ENCODE peak calls at places on chromosome X, in eight cellular contexts. One of them, this sample, is unnamed.

GRCh38 chrX:148020329-148020728 is 39.2 kb downstream of the FMR1NB start:
- DNase-seq in OCI-LY7: no peak
- DNase-seq in mammary epithelial cell: peak; percentile 37
- DNase-seq in SK-N-SH: no peak
- DNase-seq in HepG2: no peak
- DNase-seq in endothelial cell of umbilical vein: no peak
- DNase-seq in fibroblast of lung: no peak
- DNase-seq in neural progenitor cell: no peak
- DNase-seq in this sample: no peak

GRCh38 chrX:68832516-68833447 is 4.0 kb downstream of the EFNB1 start:
- DNase-seq in OCI-LY7: no peak
- DNase-seq in mammary epithelial cell: no peak
- DNase-seq in SK-N-SH: no peak
- DNase-seq in HepG2: no peak
- DNase-seq in endothelial cell of umbilical vein: no peak
- DNase-seq in fibroblast of lung: no peak
- DNase-seq in neural progenitor cell: peak; percentile 28
- DNase-seq in this sample: no peak

GRCh38 chrX:150935466-150935865 is 37.0 kb upstream of the CD99L2 start:
- DNase-seq in OCI-LY7: no peak
- DNase-seq in mammary epithelial cell: peak; percentile 12
- DNase-seq in SK-N-SH: no peak
- DNase-seq in HepG2: no peak
- DNase-seq in endothelial cell of umbilical vein: no peak
- DNase-seq in fibroblast of lung: peak; percentile 4
- DNase-seq in neural progenitor cell: no peak
- DNase-seq in this sample: no peak

GRCh38 chrX:45807572-45808425 is 607.1 kb upstream of the DIPK2B start:
- DNase-seq in OCI-LY7: no peak
- DNase-seq in mammary epithelial cell: peak; percentile 50
- DNase-seq in SK-N-SH: no peak
- DNase-seq in HepG2: no peak
- DNase-seq in endothelial cell of umbilical vein: peak; percentile 71
- DNase-seq in fibroblast of lung: peak; percentile 71
- DNase-seq in neural progenitor cell: peak; percentile 32
- DNase-seq in this sample: no peak

GRCh38 chrX:115689931-115690330 is 129.0 kb downstream of the PLS3 start:
- DNase-seq in OCI-LY7: no peak
- DNase-seq in mammary epithelial cell: no peak
- DNase-seq in SK-N-SH: no peak
- DNase-seq in HepG2: no peak
- DNase-seq in endothelial cell of umbilical vein: no peak
- DNase-seq in fibroblast of lung: no peak
- DNase-seq in neural progenitor cell: peak; percentile 16
- DNase-seq in this sample: no peak

GRCh38 chrX:47649781-47650163 is 591 bp downstream of the ELK1 start:
- DNase-seq in OCI-LY7: no peak
- DNase-seq in mammary epithelial cell: no peak
- DNase-seq in SK-N-SH: no peak
- DNase-seq in HepG2: no peak
- DNase-seq in endothelial cell of umbilical vein: no peak
- DNase-seq in fibroblast of lung: no peak
- DNase-seq in neural progenitor cell: no peak
- DNase-seq in this sample: no peak

GRCh38 chrX:108601276-108601675 is 135.1 kb downstream of the IRS4 start:
- DNase-seq in OCI-LY7: no peak
- DNase-seq in mammary epithelial cell: no peak
- DNase-seq in SK-N-SH: no peak
- DNase-seq in HepG2: no peak
- DNase-seq in endothelial cell of umbilical vein: no peak
- DNase-seq in fibroblast of lung: no peak
- DNase-seq in neural progenitor cell: no peak
- DNase-seq in this sample: no peak

GRCh38 chrX:63919081-63919480 is 134.1 kb upstream of the ARHGEF9 start:
- DNase-seq in OCI-LY7: no peak
- DNase-seq in mammary epithelial cell: peak; percentile 24
- DNase-seq in SK-N-SH: no peak
- DNase-seq in HepG2: no peak
- DNase-seq in endothelial cell of umbilical vein: no peak
- DNase-seq in fibroblast of lung: no peak
- DNase-seq in neural progenitor cell: no peak
- DNase-seq in this sample: no peak

GRCh38 chrX:22674947-22675346 is 324.8 kb upstream of the DDX53 start:
- DNase-seq in OCI-LY7: no peak
- DNase-seq in mammary epithelial cell: peak; percentile 6
- DNase-seq in SK-N-SH: no peak
- DNase-seq in HepG2: no peak
- DNase-seq in endothelial cell of umbilical vein: no peak
- DNase-seq in fibroblast of lung: no peak
- DNase-seq in neural progenitor cell: peak; percentile 3
- DNase-seq in this sample: no peak

GRCh38 chrX:115330498-115331138 is 41.1 kb downstream of the LUZP4 start:
- DNase-seq in OCI-LY7: peak; percentile 11
- DNase-seq in mammary epithelial cell: peak; percentile 45
- DNase-seq in SK-N-SH: peak; percentile 67
- DNase-seq in HepG2: peak; percentile 36
- DNase-seq in endothelial cell of umbilical vein: peak; percentile 65
- DNase-seq in fibroblast of lung: peak; percentile 77
- DNase-seq in neural progenitor cell: peak; percentile 79
- DNase-seq in this sample: peak; percentile 49

GRCh38 chrX:136768469-136769084 is 12.2 kb downstream of the ARHGEF6 start:
- DNase-seq in OCI-LY7: peak; percentile 46
- DNase-seq in mammary epithelial cell: peak; percentile 69
- DNase-seq in SK-N-SH: peak; percentile 20
- DNase-seq in HepG2: no peak
- DNase-seq in endothelial cell of umbilical vein: no peak
- DNase-seq in fibroblast of lung: peak; percentile 92
- DNase-seq in neural progenitor cell: no peak
- DNase-seq in this sample: no peak
- H3K4me2 ChIP-seq in OCI-LY7: peak overlapping the region; percentile 93
- H3K4me2 ChIP-seq in mammary epithelial cell: no peak overlapping the region
- H3K4me2 ChIP-seq in SK-N-SH: peak overlapping the region; percentile 76
- H3K4me2 ChIP-seq in HepG2: no peak overlapping the region
- H3K4me2 ChIP-seq in endothelial cell of umbilical vein: no peak overlapping the region
- H3K4me2 ChIP-seq in fibroblast of lung: peak overlapping the region; percentile 25
- H3K4me2 ChIP-seq in neural progenitor cell: no peak overlapping the region
- H3K4me2 ChIP-seq in this sample: no peak overlapping the region

GRCh38 chrX:38285649-38286048 is 41.7 kb downstream of the RPGR start:
- DNase-seq in OCI-LY7: no peak
- DNase-seq in mammary epithelial cell: no peak
- DNase-seq in SK-N-SH: no peak
- DNase-seq in HepG2: no peak
- DNase-seq in endothelial cell of umbilical vein: no peak
- DNase-seq in fibroblast of lung: no peak
- DNase-seq in neural progenitor cell: no peak
- DNase-seq in this sample: no peak

GRCh38 chrX:38278682-38279081 is 48.6 kb downstream of the RPGR start:
- DNase-seq in OCI-LY7: no peak
- DNase-seq in mammary epithelial cell: no peak
- DNase-seq in SK-N-SH: no peak
- DNase-seq in HepG2: no peak
- DNase-seq in endothelial cell of umbilical vein: no peak
- DNase-seq in fibroblast of lung: no peak
- DNase-seq in neural progenitor cell: no peak
- DNase-seq in this sample: no peak

GRCh38 chrX:38279188-38279587 is 48.1 kb downstream of the RPGR start:
- DNase-seq in OCI-LY7: no peak
- DNase-seq in mammary epithelial cell: no peak
- DNase-seq in SK-N-SH: no peak
- DNase-seq in HepG2: peak; percentile 2
- DNase-seq in endothelial cell of umbilical vein: no peak
- DNase-seq in fibroblast of lung: peak; percentile 9
- DNase-seq in neural progenitor cell: peak; percentile 4
- DNase-seq in this sample: no peak

GRCh38 chrX:38277802-38278201 is 49.5 kb downstream of the RPGR start:
- DNase-seq in OCI-LY7: no peak
- DNase-seq in mammary epithelial cell: no peak
- DNase-seq in SK-N-SH: no peak
- DNase-seq in HepG2: peak; percentile 62
- DNase-seq in endothelial cell of umbilical vein: no peak
- DNase-seq in fibroblast of lung: no peak
- DNase-seq in neural progenitor cell: no peak
- DNase-seq in this sample: no peak

DNA sequence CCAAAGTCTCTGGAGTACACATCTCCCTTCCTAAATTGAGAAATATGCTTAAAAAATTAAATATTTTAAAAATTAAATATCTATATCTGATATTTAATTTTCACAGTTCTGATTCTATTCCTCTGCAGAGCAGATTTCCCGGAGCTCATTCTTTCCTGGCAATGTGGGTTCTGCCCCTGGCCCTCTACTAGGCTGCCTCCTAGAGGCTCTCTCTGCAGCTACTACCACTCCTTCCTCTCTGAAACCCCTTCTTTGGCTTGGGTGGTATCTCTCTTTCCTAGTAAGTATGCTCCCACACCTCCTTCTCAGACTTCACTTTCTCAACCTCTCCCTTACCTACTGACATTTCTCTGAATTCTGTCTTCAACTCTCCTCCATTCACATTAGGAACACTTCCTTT is 45.3 kb downstream of the RPGR start:
- DNase-seq in OCI-LY7: peak; percentile 2
- DNase-seq in mammary epithelial cell: no peak
- DNase-seq in SK-N-SH: no peak
- DNase-seq in HepG2: no peak
- DNase-seq in endothelial cell of umbilical vein: peak; percentile 8
- DNase-seq in fibroblast of lung: peak; percentile 47
- DNase-seq in neural progenitor cell: peak; percentile 28
- DNase-seq in this sample: no peak
- TF ChIP-seq CTCF in OCI-LY7: peak; percentile 46
- TF ChIP-seq CTCF in mammary epithelial cell: peak; percentile 47
- TF ChIP-seq CTCF in SK-N-SH: peak; percentile 47
- TF ChIP-seq CTCF in HepG2: peak; percentile 24
- TF ChIP-seq CTCF in endothelial cell of umbilical vein: peak; percentile 42
- TF ChIP-seq CTCF in fibroblast of lung: peak; percentile 73
- TF ChIP-seq CTCF in neural progenitor cell: peak; percentile 33
- TF ChIP-seq CTCF in this sample: no peak

DNA sequence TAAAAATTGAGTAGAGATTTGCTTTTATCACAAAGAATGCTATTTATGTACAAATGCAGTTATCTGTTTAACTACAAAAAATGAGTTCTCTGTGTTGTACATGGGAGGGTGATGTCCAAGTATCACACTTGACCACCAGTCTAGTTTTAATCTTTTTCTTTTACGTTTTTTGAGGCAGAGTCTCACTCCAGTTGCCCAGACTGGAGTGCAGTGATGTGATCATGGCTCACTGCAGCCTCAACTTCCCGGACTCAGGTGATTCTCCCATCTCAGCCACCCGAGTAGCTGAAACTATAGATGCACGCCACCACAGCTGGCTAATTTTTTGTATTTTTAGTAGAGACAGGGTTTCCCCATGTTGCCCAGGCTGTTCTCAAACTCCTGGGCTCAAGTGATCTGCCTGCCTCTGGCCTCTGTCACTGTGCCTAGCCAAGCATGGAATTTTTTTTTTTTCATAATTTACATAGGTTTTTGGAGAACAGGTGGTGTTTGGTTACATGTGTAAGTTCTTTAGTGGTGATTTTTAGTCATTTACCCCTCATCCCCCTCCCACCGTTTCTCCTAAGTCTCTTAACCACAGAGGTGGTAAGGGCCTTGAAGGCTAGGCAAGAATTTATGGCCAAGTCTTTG is 47.9 kb upstream of the RPA4 start:
- DNase-seq in OCI-LY7: peak; percentile 84
- DNase-seq in mammary epithelial cell: no peak
- DNase-seq in SK-N-SH: no peak
- DNase-seq in HepG2: no peak
- DNase-seq in endothelial cell of umbilical vein: no peak
- DNase-seq in fibroblast of lung: no peak
- DNase-seq in neural progenitor cell: no peak
- DNase-seq in this sample: no peak
- H3K4me2 ChIP-seq in OCI-LY7: peak overlapping the region; percentile 64
- H3K4me2 ChIP-seq in mammary epithelial cell: no peak overlapping the region
- H3K4me2 ChIP-seq in SK-N-SH: no peak overlapping the region
- H3K4me2 ChIP-seq in HepG2: no peak overlapping the region
- H3K4me2 ChIP-seq in endothelial cell of umbilical vein: no peak overlapping the region
- H3K4me2 ChIP-seq in fibroblast of lung: no peak overlapping the region
- H3K4me2 ChIP-seq in neural progenitor cell: no peak overlapping the region
- H3K4me2 ChIP-seq in this sample: no peak overlapping the region

DNA sequence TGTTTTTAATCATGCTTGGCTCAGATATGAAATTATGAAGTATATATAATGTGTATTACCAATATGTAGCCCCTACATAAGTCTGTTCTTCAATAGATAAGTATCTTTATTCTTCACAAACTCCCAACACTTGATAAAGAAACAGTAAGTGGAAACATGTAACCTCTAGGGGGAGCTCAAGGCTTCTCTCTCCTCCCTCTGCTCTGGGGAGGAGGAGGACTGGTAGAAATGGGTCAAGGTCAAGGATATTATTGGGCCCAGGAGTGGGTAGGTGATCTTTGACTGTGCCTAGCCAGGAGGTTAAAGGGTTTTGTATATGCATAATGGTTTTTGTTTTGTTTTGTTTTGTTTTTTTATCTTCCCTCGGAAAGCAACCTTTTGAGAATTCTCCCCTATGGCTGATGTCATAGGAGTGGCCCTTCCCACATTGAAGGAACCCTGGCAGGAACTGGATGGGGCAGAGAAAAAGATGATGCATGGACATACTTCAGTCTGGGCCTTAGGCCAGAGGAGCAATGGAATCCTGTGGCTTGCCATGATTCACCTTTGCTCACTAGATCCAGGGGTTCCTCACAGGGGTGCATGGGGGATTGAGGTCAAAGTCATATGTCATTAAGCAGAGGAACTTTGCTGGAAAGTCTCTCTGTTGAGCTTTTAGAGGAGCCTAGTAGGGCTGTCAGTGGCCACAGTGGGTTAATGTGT is 460.3 kb downstream of the MID1IP1 start:
- DNase-seq in OCI-LY7: peak; percentile 23
- DNase-seq in mammary epithelial cell: peak; percentile 82
- DNase-seq in SK-N-SH: peak; percentile 25
- DNase-seq in HepG2: peak; percentile 0
- DNase-seq in endothelial cell of umbilical vein: peak; percentile 53
- DNase-seq in fibroblast of lung: peak; percentile 25
- DNase-seq in neural progenitor cell: peak; percentile 45
- DNase-seq in this sample: peak; percentile 43
- TF ChIP-seq CTCF in OCI-LY7: peak; percentile 73
- TF ChIP-seq CTCF in mammary epithelial cell: peak; percentile 65
- TF ChIP-seq CTCF in SK-N-SH: peak; percentile 65
- TF ChIP-seq CTCF in HepG2: peak; percentile 50
- TF ChIP-seq CTCF in endothelial cell of umbilical vein: peak; percentile 44
- TF ChIP-seq CTCF in fibroblast of lung: peak; percentile 24
- TF ChIP-seq CTCF in neural progenitor cell: peak; percentile 74
- TF ChIP-seq CTCF in this sample: peak; percentile 60

This sample was measured in MM.1S.